ENCODE peak calls at places on chromosomes 3 and 15, in six cellular contexts. I is endothelial cell, S is AG04450, L is fibroblast of pulmonary artery, W is dorsolateral prefrontal cortex, G is nephron progenitor cell. U is an unnamed sample.

GRCh38 chr3:81463761-81464160 is 297.7 kb downstream of the GBE1 start:
- DNase-seq in I (no peak), W (no peak), S (no peak), L (no peak), G (no peak), U (no peak)

GRCh38 chr15:81092559-81092902 is 41.5 kb upstream of the CFAP161 start:
- DNase-seq in L (no peak), S (no peak), G (no peak), W (no peak), I (no peak), U (no peak)

GRCh38 chr3:144677118-144677517 is 705.5 kb downstream of the DIPK2A start:
- DNase-seq in G (no peak), S (no peak), L (peak), I (no peak), W (no peak), U (no peak)

GRCh38 chr3:124770341-124771082 is 40.3 kb downstream of the UMPS start:
- DNase-seq in W (peak), L (peak), G (no peak), S (no peak), I (no peak), U (no peak)

GRCh38 chr3:66200147-66200546 is 20.7 kb upstream of the SLC25A26 start:
- DNase-seq in L (no peak), I (no peak), W (no peak), S (no peak), G (no peak), U (no peak)

GRCh38 chr3:107429330-107430181 is 52.3 kb downstream of the CCDC54 start:
- DNase-seq in S (peak), L (peak), W (peak), G (peak), I (peak), U (peak)

GRCh38 chr3:11845661-11846060 is 1.0 kb downstream of the TAMM41 start:
- DNase-seq in S (no peak), I (no peak), L (no peak), G (no peak), W (no peak), U (no peak)

GRCh38 chr15:77702211-77702957 is 69.7 kb upstream of the LINGO1 start:
- DNase-seq in S (no peak), G (peak), I (peak), L (peak), W (no peak), U (no peak)

GRCh38 chr3:34106879-34107278 is 308.4 kb downstream of the PDCD6IP start:
- DNase-seq in S (no peak), L (peak), W (no peak), I (peak), G (peak), U (peak)

GRCh38 chr3:23435318-23435717 is 232.2 kb downstream of the UBE2E2 start:
- DNase-seq in W (no peak), L (no peak), G (no peak), S (no peak), I (no peak), U (no peak)

GRCh38 chr3:94360982-94361381 is 298.1 kb downstream of the NSUN3 start:
- DNase-seq in G (no peak), L (peak), I (no peak), W (no peak), S (no peak), U (no peak)

GRCh38 chr15:47744496-47744895 is 27.2 kb downstream of the SEMA6D start:
- DNase-seq in S (no peak), G (no peak), L (no peak), I (no peak), W (no peak), U (no peak)

GRCh38 chr15:78804391-78804792 is 6.9 kb downstream of the ADAMTS7 start:
- DNase-seq in W (no peak), G (peak), S (no peak), L (no peak), I (no peak), U (no peak)

GRCh38 chr15:66751579-66751978 is 49.5 kb downstream of the SMAD6 start:
- DNase-seq in I (no peak), G (no peak), W (no peak), S (no peak), L (no peak), U (peak)

DNA sequence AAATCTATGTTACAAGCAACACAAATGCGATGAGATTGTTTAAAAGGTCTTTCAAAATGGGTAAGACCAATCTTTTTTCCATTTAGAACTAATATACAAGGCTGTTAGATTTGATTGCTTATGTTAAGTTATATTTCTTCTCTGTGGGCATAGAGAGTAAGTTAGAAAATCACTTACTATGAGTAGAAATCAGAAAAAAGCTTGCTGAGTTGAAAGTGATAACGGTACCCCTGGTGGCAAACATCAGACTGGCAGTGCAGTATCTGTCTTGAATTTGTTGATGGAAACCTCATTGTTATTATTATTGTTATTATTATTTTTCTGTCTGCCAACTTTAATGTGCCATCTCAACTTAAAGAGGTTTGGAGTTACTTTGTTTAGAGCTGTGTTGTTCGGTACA is 12.4 kb downstream of the CLDN11 start:
- DNase-seq in S (no peak), G (no peak), I (no peak), L (no peak), W (no peak), U (no peak)
- TF ChIP-seq CTCF in S (peak), G (peak), I (peak), L (no peak), W (no peak), U (peak)

GRCh38 chr15:34619151-34619550 is 35.7 kb upstream of the GOLGA8B start:
- DNase-seq in I (no peak), L (no peak), W (no peak), G (no peak), S (no peak), U (no peak)

GRCh38 chr15:34620122-34620521 is 36.7 kb upstream of the GOLGA8B start:
- DNase-seq in I (no peak), L (no peak), G (no peak), S (no peak), W (no peak), U (no peak)

GRCh38 chr15:34618073-34618472 is 34.6 kb upstream of the GOLGA8B start:
- DNase-seq in G (no peak), L (no peak), I (no peak), S (no peak), W (no peak), U (no peak)

GRCh38 chr15:34613997-34614396 is 30.5 kb upstream of the GOLGA8B start:
- DNase-seq in W (no peak), S (no peak), L (no peak), I (no peak), G (no peak), U (no peak)

DNA sequence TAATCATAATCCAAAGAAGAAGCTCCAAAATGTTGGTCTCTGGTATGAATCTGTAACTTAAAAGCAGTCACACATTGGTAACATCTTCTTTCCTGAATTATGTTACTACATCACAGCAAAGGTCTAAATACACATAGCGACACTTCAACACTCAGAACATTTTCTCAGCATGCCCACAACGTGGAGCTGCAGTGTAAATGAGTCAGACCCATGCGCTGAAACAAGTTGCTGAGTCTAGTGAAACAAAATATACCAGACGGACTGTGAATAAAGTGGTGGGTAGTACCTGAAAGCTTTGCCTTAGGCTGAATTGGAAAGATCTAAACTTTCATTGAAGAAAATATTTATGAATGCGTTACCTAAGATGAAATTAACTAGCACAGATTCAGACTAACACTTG is 33.2 kb upstream of the GOLGA8B start:
- DNase-seq in S (no peak), W (peak), L (peak), G (no peak), I (no peak), U (peak)
- TF ChIP-seq CTCF in S (peak), W (no peak), L (peak), G (no peak), I (no peak), U (peak)

DNA sequence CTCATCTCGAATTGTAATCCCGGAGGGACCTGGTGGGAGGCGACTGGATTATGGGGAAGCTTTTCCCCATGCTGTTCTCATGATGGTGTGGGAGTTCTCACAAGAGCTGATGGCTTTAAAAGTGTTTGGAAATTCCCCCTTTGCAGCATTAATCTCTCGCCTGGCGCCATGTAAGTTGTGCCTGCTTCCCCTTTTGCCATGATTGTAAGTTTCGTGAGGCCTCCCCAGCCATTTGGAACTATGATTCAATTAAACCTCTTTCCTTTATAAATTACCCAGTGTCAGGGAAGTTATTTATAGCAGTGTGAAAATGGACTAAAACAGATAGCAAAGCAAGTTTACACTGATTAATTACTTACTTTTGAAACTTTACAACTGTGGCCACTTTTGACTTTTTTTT is 10.7 kb upstream of the U2SURP start:
- DNase-seq in W (no peak), I (no peak), L (no peak), S (no peak), G (no peak), U (no peak)
- TF ChIP-seq CTCF in W (no peak), I (no peak), L (no peak), S (no peak), G (no peak), U (no peak)

GRCh38 chr15:70669966-70670658 is 93.2 kb downstream of the UACA start:
- DNase-seq in W (no peak), S (no peak), G (no peak), I (no peak), L (peak), U (no peak)

GRCh38 chr15:70669006-70669602 is 94.3 kb downstream of the UACA start:
- DNase-seq in G (no peak), S (no peak), I (no peak), L (no peak), W (no peak), U (no peak)

GRCh38 chr15:70672081-70672480 is 91.3 kb downstream of the UACA start:
- DNase-seq in L (no peak), I (no peak), W (no peak), S (no peak), G (no peak), U (no peak)

GRCh38 chr15:70665599-70665998 is 97.8 kb downstream of the UACA start:
- DNase-seq in G (no peak), I (no peak), W (no peak), S (no peak), L (no peak), U (no peak)

DNA sequence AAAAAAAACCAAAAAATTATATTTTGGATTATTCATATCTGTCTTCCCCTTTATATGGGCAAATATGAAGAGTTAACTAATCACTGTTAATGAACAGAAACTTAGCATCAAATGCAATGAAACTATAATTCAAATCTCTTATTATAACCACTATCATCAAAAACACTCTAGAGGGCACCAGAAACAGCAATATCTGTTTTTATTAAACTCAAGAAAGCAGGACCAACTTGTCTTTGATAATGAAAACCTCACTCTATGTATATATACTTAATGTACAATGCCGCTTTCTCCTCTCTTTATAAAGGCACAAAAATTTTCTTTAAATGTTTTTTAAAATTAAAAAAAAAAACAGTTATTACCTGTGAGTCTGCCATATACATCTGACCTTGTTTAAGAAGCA is 92.7 kb downstream of the UACA start:
- DNase-seq in S (no peak), W (no peak), G (no peak), L (peak), I (no peak), U (no peak)
- TF ChIP-seq CTCF in S (peak), W (no peak), G (no peak), L (peak), I (no peak), U (peak)